ENCODE peak calls at places on chromosome 11, in ten cellular contexts. One of them, this sample, is unnamed.

GRCh38 chr11:762421-763072 is 14.7 kb downstream of the GATD1 start:
- DNase-seq in body of pancreas: no peak
- DNase-seq in lower lobe of right lung: peak
- DNase-seq in RWPE1: peak
- DNase-seq in CD4-positive, alpha-beta T cell: peak
- DNase-seq in fibroblast of lung: peak
- DNase-seq in brain microvascular endothelial cell: peak
- DNase-seq in tibial nerve: no peak
- DNase-seq in tibial artery: no peak
- DNase-seq in A549: peak
- DNase-seq in this sample: peak

GRCh38 chr11:117217141-117217609 is 14.7 kb downstream of the PCSK7 start:
- DNase-seq in brain microvascular endothelial cell: peak
- DNase-seq in tibial nerve: no peak
- DNase-seq in A549: no peak
- DNase-seq in fibroblast of lung: peak
- DNase-seq in body of pancreas: no peak
- DNase-seq in lower lobe of right lung: no peak
- DNase-seq in RWPE1: no peak
- DNase-seq in tibial artery: peak
- DNase-seq in CD4-positive, alpha-beta T cell: no peak
- DNase-seq in this sample: no peak

GRCh38 chr11:57763568-57763967 is 2.0 kb downstream of the CTNND1 start:
- DNase-seq in tibial artery: no peak
- DNase-seq in body of pancreas: no peak
- DNase-seq in A549: peak
- DNase-seq in fibroblast of lung: peak
- DNase-seq in CD4-positive, alpha-beta T cell: no peak
- DNase-seq in brain microvascular endothelial cell: peak
- DNase-seq in lower lobe of right lung: no peak
- DNase-seq in tibial nerve: no peak
- DNase-seq in RWPE1: peak
- DNase-seq in this sample: no peak

GRCh38 chr11:84830372-84830771 is 796.8 kb downstream of the DLG2 start:
- DNase-seq in tibial artery: no peak
- DNase-seq in fibroblast of lung: no peak
- DNase-seq in brain microvascular endothelial cell: no peak
- DNase-seq in CD4-positive, alpha-beta T cell: no peak
- DNase-seq in lower lobe of right lung: no peak
- DNase-seq in tibial nerve: no peak
- DNase-seq in body of pancreas: no peak
- DNase-seq in RWPE1: no peak
- DNase-seq in A549: no peak
- DNase-seq in this sample: no peak

GRCh38 chr11:38060930-38061329 is 1462.9 kb upstream of the RAG2 start:
- DNase-seq in tibial artery: no peak
- DNase-seq in CD4-positive, alpha-beta T cell: no peak
- DNase-seq in lower lobe of right lung: no peak
- DNase-seq in RWPE1: no peak
- DNase-seq in tibial nerve: no peak
- DNase-seq in brain microvascular endothelial cell: peak
- DNase-seq in A549: no peak
- DNase-seq in fibroblast of lung: no peak
- DNase-seq in body of pancreas: no peak
- DNase-seq in this sample: no peak

GRCh38 chr11:69974528-69974927 is 103.6 kb upstream of the ANO1 start:
- DNase-seq in brain microvascular endothelial cell: no peak
- DNase-seq in tibial nerve: no peak
- DNase-seq in CD4-positive, alpha-beta T cell: no peak
- DNase-seq in tibial artery: no peak
- DNase-seq in A549: no peak
- DNase-seq in lower lobe of right lung: no peak
- DNase-seq in fibroblast of lung: no peak
- DNase-seq in body of pancreas: no peak
- DNase-seq in RWPE1: no peak
- DNase-seq in this sample: no peak

GRCh38 chr11:70077411-70078094 is 564 bp upstream of the ANO1 start:
- DNase-seq in tibial artery: peak
- DNase-seq in fibroblast of lung: no peak
- DNase-seq in tibial nerve: no peak
- DNase-seq in lower lobe of right lung: no peak
- DNase-seq in A549: no peak
- DNase-seq in brain microvascular endothelial cell: no peak
- DNase-seq in RWPE1: no peak
- DNase-seq in CD4-positive, alpha-beta T cell: no peak
- DNase-seq in body of pancreas: no peak
- DNase-seq in this sample: no peak

GRCh38 chr11:45876401-45876800 is 9.1 kb upstream of the MAPK8IP1 start:
- DNase-seq in lower lobe of right lung: no peak
- DNase-seq in tibial artery: no peak
- DNase-seq in RWPE1: no peak
- DNase-seq in A549: no peak
- DNase-seq in brain microvascular endothelial cell: no peak
- DNase-seq in tibial nerve: no peak
- DNase-seq in fibroblast of lung: no peak
- DNase-seq in CD4-positive, alpha-beta T cell: no peak
- DNase-seq in body of pancreas: no peak
- DNase-seq in this sample: no peak

GRCh38 chr11:122045181-122045586 is 70.8 kb downstream of the BLID start:
- DNase-seq in RWPE1: peak
- DNase-seq in CD4-positive, alpha-beta T cell: no peak
- DNase-seq in fibroblast of lung: peak
- DNase-seq in lower lobe of right lung: no peak
- DNase-seq in tibial nerve: no peak
- DNase-seq in body of pancreas: no peak
- DNase-seq in A549: no peak
- DNase-seq in brain microvascular endothelial cell: peak
- DNase-seq in tibial artery: no peak
- DNase-seq in this sample: peak

GRCh38 chr11:46330154-46330886 is 16.9 kb upstream of the DGKZ start:
- DNase-seq in brain microvascular endothelial cell: no peak
- DNase-seq in body of pancreas: no peak
- DNase-seq in lower lobe of right lung: no peak
- DNase-seq in tibial nerve: no peak
- DNase-seq in RWPE1: no peak
- DNase-seq in A549: no peak
- DNase-seq in tibial artery: no peak
- DNase-seq in CD4-positive, alpha-beta T cell: no peak
- DNase-seq in fibroblast of lung: no peak
- DNase-seq in this sample: no peak

GRCh38 chr11:93476796-93477195 is 66.4 kb downstream of the SMCO4 start:
- DNase-seq in RWPE1: peak
- DNase-seq in body of pancreas: no peak
- DNase-seq in A549: peak
- DNase-seq in CD4-positive, alpha-beta T cell: no peak
- DNase-seq in fibroblast of lung: peak
- DNase-seq in lower lobe of right lung: no peak
- DNase-seq in tibial nerve: no peak
- DNase-seq in tibial artery: no peak
- DNase-seq in brain microvascular endothelial cell: peak
- DNase-seq in this sample: peak

GRCh38 chr11:125941606-125942275 is 4.1 kb upstream of the VSIG10L2 start:
- DNase-seq in CD4-positive, alpha-beta T cell: peak
- DNase-seq in brain microvascular endothelial cell: no peak
- DNase-seq in fibroblast of lung: peak
- DNase-seq in lower lobe of right lung: peak
- DNase-seq in body of pancreas: peak
- DNase-seq in A549: peak
- DNase-seq in RWPE1: peak
- DNase-seq in tibial nerve: peak
- DNase-seq in tibial artery: no peak
- DNase-seq in this sample: no peak

GRCh38 chr11:18171377-18172000 is 1.1 kb upstream of the MRGPRX4 start:
- DNase-seq in RWPE1: peak
- DNase-seq in brain microvascular endothelial cell: peak
- DNase-seq in fibroblast of lung: no peak
- DNase-seq in tibial artery: no peak
- DNase-seq in A549: peak
- DNase-seq in lower lobe of right lung: no peak
- DNase-seq in body of pancreas: no peak
- DNase-seq in tibial nerve: peak
- DNase-seq in CD4-positive, alpha-beta T cell: no peak
- DNase-seq in this sample: no peak

GRCh38 chr11:65498042-65498726 is 661 bp upstream of the MALAT1 start:
- DNase-seq in fibroblast of lung: peak
- DNase-seq in lower lobe of right lung: no peak
- DNase-seq in A549: no peak
- DNase-seq in brain microvascular endothelial cell: peak
- DNase-seq in body of pancreas: peak
- DNase-seq in tibial nerve: peak
- DNase-seq in RWPE1: no peak
- DNase-seq in CD4-positive, alpha-beta T cell: peak
- DNase-seq in tibial artery: peak
- DNase-seq in this sample: no peak

GRCh38 chr11:134592391-134592990 is 180.4 kb upstream of the B3GAT1 start:
- DNase-seq in RWPE1: no peak
- DNase-seq in lower lobe of right lung: peak
- DNase-seq in CD4-positive, alpha-beta T cell: no peak
- DNase-seq in body of pancreas: no peak
- DNase-seq in brain microvascular endothelial cell: peak
- DNase-seq in fibroblast of lung: no peak
- DNase-seq in A549: no peak
- DNase-seq in tibial nerve: no peak
- DNase-seq in tibial artery: no peak
- DNase-seq in this sample: no peak

GRCh38 chr11:102268985-102269470 is 48.3 kb upstream of the BIRC3 start:
- DNase-seq in fibroblast of lung: no peak
- DNase-seq in CD4-positive, alpha-beta T cell: no peak
- DNase-seq in A549: no peak
- DNase-seq in brain microvascular endothelial cell: no peak
- DNase-seq in tibial artery: no peak
- DNase-seq in body of pancreas: no peak
- DNase-seq in lower lobe of right lung: no peak
- DNase-seq in tibial nerve: no peak
- DNase-seq in RWPE1: no peak
- DNase-seq in this sample: no peak

GRCh38 chr11:75980031-75980430 is 165.0 kb downstream of the UVRAG start:
- DNase-seq in tibial artery: no peak
- DNase-seq in body of pancreas: no peak
- DNase-seq in CD4-positive, alpha-beta T cell: no peak
- DNase-seq in A549: no peak
- DNase-seq in fibroblast of lung: no peak
- DNase-seq in lower lobe of right lung: no peak
- DNase-seq in brain microvascular endothelial cell: no peak
- DNase-seq in RWPE1: no peak
- DNase-seq in tibial nerve: no peak
- DNase-seq in this sample: no peak
- H3K27ac ChIP-seq in tibial artery: no peak
- H3K27ac ChIP-seq in body of pancreas: no peak
- H3K27ac ChIP-seq in CD4-positive, alpha-beta T cell: no peak
- H3K27ac ChIP-seq in A549: no peak
- H3K27ac ChIP-seq in fibroblast of lung: no peak
- H3K27ac ChIP-seq in lower lobe of right lung: no peak
- H3K27ac ChIP-seq in brain microvascular endothelial cell: no peak
- H3K27ac ChIP-seq in RWPE1: no peak
- H3K27ac ChIP-seq in tibial nerve: no peak
- H3K27ac ChIP-seq in this sample: no peak

DNA sequence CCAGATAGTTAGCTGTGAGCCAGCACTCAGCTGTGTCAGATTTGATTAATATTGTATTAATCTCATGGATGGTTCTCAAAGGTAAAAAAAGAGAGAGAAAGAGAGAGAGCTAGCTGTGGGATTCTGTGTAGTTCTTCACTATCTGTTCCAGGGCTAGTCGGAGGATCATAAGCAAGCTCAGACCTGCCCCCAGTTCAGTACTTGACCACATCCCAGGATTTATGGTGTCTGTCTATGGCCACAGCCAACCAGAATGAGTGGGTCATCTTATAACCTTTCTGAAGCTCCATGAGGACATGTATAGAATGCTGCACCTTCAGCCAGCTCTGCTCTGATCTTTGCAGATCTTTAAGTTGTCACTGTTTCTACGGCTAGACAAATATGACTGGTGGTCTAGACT is 13.4 kb upstream of the B3GNT6 start:
- DNase-seq in lower lobe of right lung: no peak
- DNase-seq in body of pancreas: no peak
- DNase-seq in tibial nerve: no peak
- DNase-seq in brain microvascular endothelial cell: no peak
- DNase-seq in fibroblast of lung: no peak
- DNase-seq in RWPE1: no peak
- DNase-seq in tibial artery: no peak
- DNase-seq in CD4-positive, alpha-beta T cell: no peak
- DNase-seq in A549: no peak
- DNase-seq in this sample: no peak
- H3K27ac ChIP-seq in lower lobe of right lung: no peak
- H3K27ac ChIP-seq in body of pancreas: no peak
- H3K27ac ChIP-seq in tibial nerve: no peak
- H3K27ac ChIP-seq in brain microvascular endothelial cell: peak
- H3K27ac ChIP-seq in fibroblast of lung: no peak
- H3K27ac ChIP-seq in RWPE1: no peak
- H3K27ac ChIP-seq in tibial artery: no peak
- H3K27ac ChIP-seq in CD4-positive, alpha-beta T cell: no peak
- H3K27ac ChIP-seq in A549: peak
- H3K27ac ChIP-seq in this sample: peak

DNA sequence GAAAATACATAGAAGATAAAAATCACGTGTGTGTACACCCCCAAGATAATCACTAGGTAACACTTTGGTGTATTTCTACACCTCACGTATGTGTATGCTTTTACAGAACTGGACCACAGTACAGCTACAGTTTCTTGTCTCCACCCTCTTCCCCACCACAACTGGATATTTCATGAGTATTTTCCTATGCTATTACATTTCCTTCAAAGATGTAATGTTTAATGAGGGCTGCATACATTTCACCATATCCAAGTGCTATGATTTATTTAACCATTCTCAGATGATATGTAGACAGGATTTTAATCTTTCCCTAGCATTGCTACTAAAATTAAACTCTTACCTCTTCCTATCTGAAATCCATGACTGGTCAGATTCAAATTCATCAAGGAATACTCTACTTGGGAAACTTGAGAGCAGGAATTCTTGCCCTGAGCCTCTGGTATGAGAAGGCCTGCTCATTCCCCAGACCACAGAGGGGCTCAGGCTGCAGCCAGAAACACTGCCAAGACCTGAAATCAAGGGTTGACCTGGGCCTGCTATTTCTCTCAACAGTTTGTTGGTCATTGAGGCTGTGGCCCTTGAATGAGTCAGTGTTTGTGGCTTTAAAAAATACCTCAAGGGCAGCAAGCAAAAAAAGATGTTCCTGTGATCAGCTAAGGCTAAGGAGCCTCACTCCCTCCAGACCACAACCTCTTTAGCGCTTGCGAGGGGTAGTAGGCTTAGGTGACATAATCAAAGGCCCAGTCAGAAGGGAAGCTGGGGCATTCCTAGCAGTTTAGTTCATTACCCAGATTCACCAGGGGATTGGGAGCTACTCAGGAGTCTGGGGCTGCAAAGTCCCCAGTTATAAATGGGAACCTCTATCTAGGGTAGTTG is 55.5 kb downstream of the ABTB2 start:
- DNase-seq in CD4-positive, alpha-beta T cell: no peak
- DNase-seq in tibial artery: no peak
- DNase-seq in brain microvascular endothelial cell: peak
- DNase-seq in RWPE1: no peak
- DNase-seq in body of pancreas: no peak
- DNase-seq in lower lobe of right lung: no peak
- DNase-seq in fibroblast of lung: peak
- DNase-seq in A549: no peak
- DNase-seq in tibial nerve: no peak
- DNase-seq in this sample: no peak
- H3K27ac ChIP-seq in CD4-positive, alpha-beta T cell: no peak
- H3K27ac ChIP-seq in tibial artery: no peak
- H3K27ac ChIP-seq in brain microvascular endothelial cell: peak
- H3K27ac ChIP-seq in RWPE1: no peak
- H3K27ac ChIP-seq in body of pancreas: no peak
- H3K27ac ChIP-seq in lower lobe of right lung: no peak
- H3K27ac ChIP-seq in fibroblast of lung: no peak
- H3K27ac ChIP-seq in A549: peak
- H3K27ac ChIP-seq in tibial nerve: no peak
- H3K27ac ChIP-seq in this sample: no peak

GRCh38 chr11:133104014-133104753 is 428.1 kb downstream of the OPCML start:
- DNase-seq in CD4-positive, alpha-beta T cell: no peak
- DNase-seq in body of pancreas: no peak
- DNase-seq in RWPE1: no peak
- DNase-seq in A549: no peak
- DNase-seq in brain microvascular endothelial cell: no peak
- DNase-seq in tibial nerve: no peak
- DNase-seq in lower lobe of right lung: no peak
- DNase-seq in fibroblast of lung: no peak
- DNase-seq in tibial artery: no peak
- DNase-seq in this sample: no peak
- H3K27ac ChIP-seq in CD4-positive, alpha-beta T cell: no peak
- H3K27ac ChIP-seq in body of pancreas: no peak
- H3K27ac ChIP-seq in RWPE1: no peak
- H3K27ac ChIP-seq in A549: no peak
- H3K27ac ChIP-seq in brain microvascular endothelial cell: no peak
- H3K27ac ChIP-seq in tibial nerve: no peak
- H3K27ac ChIP-seq in lower lobe of right lung: no peak
- H3K27ac ChIP-seq in fibroblast of lung: no peak
- H3K27ac ChIP-seq in tibial artery: no peak
- H3K27ac ChIP-seq in this sample: no peak